ENCODE peak calls at places on chromosomes 11 and 22, in six cellular contexts. W, F, T, A, Z and C are unnamed samples.

GRCh38 chr22:36065775-36066544 is 37.3 kb upstream of the RBFOX2 start:
- DNase-seq in W (peak; percentile 48), F (peak; percentile 84), T (peak; percentile 60), A (peak; percentile 31), Z (peak; percentile 81), C (peak; percentile 83)

GRCh38 chr22:50261615-50262459 is at the start of gene MAPK12:
- DNase-seq in W (no peak), F (no peak), T (no peak), A (no peak), Z (no peak), C (no peak)

GRCh38 chr22:40484906-40485660 is 114.7 kb downstream of the SGSM3 start:
- DNase-seq in W (no peak), F (no peak), T (no peak), A (no peak), Z (no peak), C (no peak)

GRCh38 chr11:82194521-82194920 is 539.1 kb downstream of the FAM181B start:
- DNase-seq in W (no peak), F (no peak), T (no peak), A (no peak), Z (no peak), C (no peak)

GRCh38 chr11:36352919-36353318 is 56.8 kb downstream of the PRR5L start:
- DNase-seq in W (no peak), F (no peak), T (no peak), A (peak; percentile 55), Z (no peak), C (peak; percentile 45)

GRCh38 chr11:4087551-4087950 is 7.0 kb upstream of the RRM1 start:
- DNase-seq in W (no peak), F (no peak), T (no peak), A (no peak), Z (no peak), C (no peak)

GRCh38 chr22:37126882-37127281 is 17.4 kb upstream of the TMPRSS6 start:
- DNase-seq in W (no peak), F (no peak), T (no peak), A (no peak), Z (no peak), C (no peak)

GRCh38 chr11:65928667-65929066 is 9.4 kb downstream of the DRAP1 start:
- DNase-seq in W (no peak), F (no peak), T (no peak), A (no peak), Z (no peak), C (no peak)

GRCh38 chr11:113401718-113402117 is 14.1 kb downstream of the ANKK1 start:
- DNase-seq in W (no peak), F (no peak), T (peak; percentile 31), A (no peak), Z (peak; percentile 51), C (peak; percentile 34)

GRCh38 chr22:21652010-21652546 is 10.0 kb downstream of the SDF2L1 start:
- DNase-seq in W (no peak), F (peak; percentile 86), T (peak; percentile 69), A (peak; percentile 64), Z (peak; percentile 88), C (peak; percentile 68)